ENCODE peak calls at places on chromosomes 11 and 22, in nine cellular contexts. J is endothelial cell; N is activated naive CD4-positive, alpha-beta T cell treated with anti-CD3 and anti-CD28 coated beads for 36 hours; X is IMR-90; L is GM13976; H is stimulated activated CD4-positive, alpha-beta T cell treated with anti-CD3 and anti-CD28 coated beads, Interleukin-12 subunit alpha, Interleukin-12 subunit beta, amount 100 ng/mL, for 48 hours; E is amygdala; F is activated CD4-positive, alpha-beta T cell treated with anti-CD3 and anti-CD28 coated beads, Interleukin-2, amount 50 U/mL, for 48 hours; U is EH. G is an unnamed sample.

GRCh38 chr11:23555085-23555484 is 694.8 kb upstream of the CCDC179 start:
- DNase-seq in J (no peak), N (no peak), X (peak), L (no peak), H (no peak), E (no peak), F (no peak), U (peak), G (no peak)

GRCh38 chr22:23562186-23562585 is 17.9 kb downstream of the IGLL1 start:
- DNase-seq in J (no peak), N (no peak), X (no peak), L (no peak), H (no peak), E (no peak), F (no peak), U (no peak), G (no peak)

GRCh38 chr11:6320411-6321207 is at the start of gene CAVIN3:
- DNase-seq in J (peak), N (peak), X (peak), L (peak), H (peak), E (no peak), F (peak), U (peak), G (no peak)

GRCh38 chr11:62879150-62879549 is 1.5 kb upstream of the SLC3A2 start:
- DNase-seq in J (no peak), N (no peak), X (no peak), L (no peak), H (no peak), E (no peak), F (no peak), U (no peak), G (peak)

GRCh38 chr22:46066691-46067090 is 83.6 kb upstream of the PPARA start:
- DNase-seq in J (no peak), N (no peak), X (no peak), L (no peak), H (no peak), E (no peak), F (no peak), U (peak), G (no peak)

GRCh38 chr22:35301370-35301874 is 1.7 kb downstream of the TOM1 start:
- DNase-seq in J (no peak), N (no peak), X (peak), L (no peak), H (no peak), E (no peak), F (no peak), U (peak), G (no peak)

GRCh38 chr11:61967924-61968757 is 707 bp upstream of the FTH1 start:
- DNase-seq in J (peak), N (peak), X (no peak), L (peak), H (no peak), E (peak), F (peak), U (peak), G (peak)

GRCh38 chr22:23181763-23182288 is 1.5 kb downstream of the BCR start:
- DNase-seq in J (no peak), N (no peak), X (no peak), L (no peak), H (no peak), E (no peak), F (peak), U (no peak), G (no peak)

GRCh38 chr11:64862914-64863313 is 15.5 kb downstream of the EHD1 start:
- DNase-seq in J (no peak), N (no peak), X (no peak), L (no peak), H (no peak), E (no peak), F (no peak), U (no peak), G (no peak)

GRCh38 chr11:120547871-120548681 is 36.5 kb downstream of the GRIK4 start:
- DNase-seq in J (no peak), N (no peak), X (peak), L (no peak), H (no peak), E (peak), F (no peak), U (peak), G (peak)

GRCh38 chr11:70507466-70508230 is 109.3 kb downstream of the CTTN start:
- DNase-seq in J (no peak), N (no peak), X (no peak), L (no peak), H (no peak), E (no peak), F (no peak), U (no peak), G (no peak)

GRCh38 chr11:77117485-77117884 is 10.6 kb upstream of the MYO7A start:
- DNase-seq in J (no peak), N (no peak), X (no peak), L (no peak), H (no peak), E (no peak), F (no peak), U (no peak), G (no peak)

GRCh38 chr11:66559141-66559861 is 9.1 kb downstream of the CTSF start:
- DNase-seq in J (no peak), N (peak), X (no peak), L (no peak), H (no peak), E (peak), F (peak), U (peak), G (no peak)

GRCh38 chr11:130522284-130522961 is 74.0 kb downstream of the ADAMTS15 start:
- DNase-seq in J (no peak), N (no peak), X (peak), L (no peak), H (no peak), E (peak), F (no peak), U (peak), G (peak)

GRCh38 chr22:50473088-50473487 is 1.7 kb downstream of the SBF1 start:
- DNase-seq in J (no peak), N (peak), X (no peak), L (peak), H (no peak), E (no peak), F (peak), U (no peak), G (no peak)

GRCh38 chr11:102111787-102112653 is 1.8 kb downstream of the YAP1 start:
- DNase-seq in J (no peak), N (peak), X (peak), L (no peak), H (no peak), E (no peak), F (peak), U (peak), G (no peak)

G was measured in globus pallidus.